ENCODE peak calls at places on chromosomes 2 and 18, in ten cellular contexts. C is HT-29; U is amygdala; S is CD8-positive, alpha-beta memory T cell; W is substantia nigra; R is stimulated activated CD4-positive, alpha-beta T cell treated with anti-CD3 and anti-CD28 coated beads, Interleukin-15, amount 100 ng/mL, for 1 hour; K is lower lobe of right lung; M is EH; G is stimulated activated CD8-positive, alpha-beta memory T cell treated with anti-CD3 and anti-CD28 coated beads, Interleukin-15, amount 100 ng/mL, for 24 hours; X is H4. N is an unnamed sample.

GRCh38 chr2:128427356-128427755 is 108.7 kb upstream of the HS6ST1 start:
- DNase-seq in C (no peak), U (no peak), S (no peak), W (no peak), R (no peak), K (no peak), M (no peak), G (no peak), X (no peak), N (no peak)

GRCh38 chr2:1817256-1818127 is 73.2 kb upstream of the PXDN start:
- DNase-seq in C (peak), U (peak), S (peak), W (peak), R (peak), K (peak), M (peak), G (peak), X (peak), N (peak)

GRCh38 chr2:95231723-95232122 is 24.4 kb downstream of the ZNF892 start:
- DNase-seq in C (peak), U (peak), S (no peak), W (peak), R (no peak), K (peak), M (peak), G (no peak), X (peak), N (peak)

GRCh38 chr2:168758970-168759820 is 43.2 kb upstream of the NOSTRIN start:
- DNase-seq in C (peak), U (no peak), S (peak), W (no peak), R (no peak), K (no peak), M (peak), G (no peak), X (peak), N (no peak)

GRCh38 chr2:86617153-86617552 is 6.5 kb downstream of the RNF103 start:
- DNase-seq in C (no peak), U (no peak), S (no peak), W (no peak), R (no peak), K (no peak), M (no peak), G (no peak), X (no peak), N (no peak)

GRCh38 chr18:10012526-10012925 is 98.7 kb downstream of the VAPA start:
- DNase-seq in C (no peak), U (no peak), S (no peak), W (no peak), R (no peak), K (no peak), M (no peak), G (no peak), X (no peak), N (no peak)

GRCh38 chr2:216024779-216025178 is 11.4 kb upstream of the MREG start:
- DNase-seq in C (no peak), U (no peak), S (no peak), W (no peak), R (no peak), K (no peak), M (no peak), G (no peak), X (no peak), N (no peak)

GRCh38 chr2:136238214-136238551 is 120.2 kb upstream of the CXCR4 start:
- DNase-seq in C (no peak), U (no peak), S (no peak), W (no peak), R (no peak), K (no peak), M (no peak), G (no peak), X (no peak), N (no peak)

GRCh38 chr2:209549589-209549988 is 125.7 kb downstream of the MAP2 start:
- DNase-seq in C (no peak), U (no peak), S (no peak), W (no peak), R (no peak), K (no peak), M (no peak), G (no peak), X (no peak), N (no peak)

GRCh38 chr2:132489150-132489549 is 72.5 kb downstream of the GPR39 start:
- DNase-seq in C (no peak), U (no peak), S (no peak), W (no peak), R (no peak), K (no peak), M (peak), G (no peak), X (no peak), N (peak)

GRCh38 chr2:240626531-240627300 is 1.4 kb downstream of the GPR35 start:
- DNase-seq in C (no peak), U (no peak), S (no peak), W (no peak), R (peak), K (peak), M (no peak), G (no peak), X (no peak), N (peak)

GRCh38 chr2:226652388-226652787 is 147.2 kb downstream of the IRS1 start:
- DNase-seq in C (peak), U (no peak), S (no peak), W (no peak), R (no peak), K (no peak), M (peak), G (no peak), X (peak), N (no peak)

GRCh38 chr18:8726963-8727730 is 21.8 kb downstream of the MTCL1 start:
- DNase-seq in C (no peak), U (no peak), S (no peak), W (no peak), R (no peak), K (no peak), M (no peak), G (no peak), X (no peak), N (no peak)

GRCh38 chr2:236240228-236240990 is 23.8 kb downstream of the ASB18 start:
- DNase-seq in C (no peak), U (no peak), S (no peak), W (no peak), R (no peak), K (no peak), M (peak), G (no peak), X (peak), N (no peak)

GRCh38 chr2:8612734-8613179 is 69.1 kb upstream of the ID2 start:
- DNase-seq in C (no peak), U (no peak), S (peak), W (no peak), R (no peak), K (peak), M (no peak), G (no peak), X (no peak), N (no peak)

GRCh38 chr2:74385396-74385795 is 5.3 kb upstream of the DCTN1 start:
- DNase-seq in C (no peak), U (peak), S (no peak), W (peak), R (no peak), K (no peak), M (no peak), G (no peak), X (no peak), N (no peak)

GRCh38 chr2:136132840-136133570 is 15.1 kb upstream of the CXCR4 start:
- DNase-seq in C (no peak), U (no peak), S (peak), W (no peak), R (no peak), K (no peak), M (no peak), G (no peak), X (no peak), N (no peak)

GRCh38 chr2:221153226-221153625 is 418.9 kb downstream of the EPHA4 start:
- DNase-seq in C (no peak), U (no peak), S (no peak), W (peak), R (no peak), K (no peak), M (no peak), G (no peak), X (no peak), N (no peak)

GRCh38 chr2:240900141-240900860 is 4.3 kb upstream of the MAB21L4 start:
- DNase-seq in C (no peak), U (no peak), S (no peak), W (no peak), R (no peak), K (peak), M (no peak), G (no peak), X (no peak), N (no peak)

GRCh38 chr2:3557588-3558204 is 437 bp downstream of the RNASEH1 start:
- DNase-seq in C (peak), U (no peak), S (no peak), W (no peak), R (no peak), K (no peak), M (no peak), G (no peak), X (no peak), N (no peak)

GRCh38 chr2:10377747-10378085 is 70.4 kb downstream of the ODC1 start:
- DNase-seq in C (no peak), U (no peak), S (no peak), W (no peak), R (no peak), K (no peak), M (no peak), G (no peak), X (no peak), N (no peak)

GRCh38 chr2:79082987-79083386 is 4.8 kb downstream of the REG1B start:
- DNase-seq in C (no peak), U (no peak), S (no peak), W (no peak), R (no peak), K (no peak), M (no peak), G (no peak), X (no peak), N (no peak)

GRCh38 chr2:42770288-42771131 is 6.6 kb upstream of the OXER1 start:
- DNase-seq in C (peak), U (no peak), S (no peak), W (no peak), R (no peak), K (peak), M (peak), G (no peak), X (peak), N (peak)

GRCh38 chr2:54432181-54433020 is 23.7 kb upstream of the SPTBN1 start:
- DNase-seq in C (no peak), U (no peak), S (no peak), W (no peak), R (no peak), K (peak), M (no peak), G (no peak), X (no peak), N (no peak)

GRCh38 chr2:189293164-189293563 is 113.6 kb upstream of the COL5A2 start:
- DNase-seq in C (no peak), U (no peak), S (no peak), W (no peak), R (no peak), K (no peak), M (peak), G (no peak), X (no peak), N (no peak)

GRCh38 chr2:25964891-25965290 is 17.4 kb downstream of the KIF3C start:
- DNase-seq in C (no peak), U (peak), S (no peak), W (peak), R (no peak), K (no peak), M (peak), G (no peak), X (no peak), N (no peak)

GRCh38 chr18:9742588-9743131 is 34.6 kb downstream of the RAB31 start:
- DNase-seq in C (peak), U (no peak), S (no peak), W (no peak), R (no peak), K (no peak), M (peak), G (no peak), X (peak), N (peak)